ENCODE peak calls at places on chromosomes 11 and 22, in eight cellular contexts. M, Z, P, O, J, K, B and I are unnamed samples.

GRCh38 chr11:132715041-132715440 is 817.3 kb downstream of the OPCML start:
- DNase-seq in M (no peak), Z (no peak), P (no peak), O (no peak), J (no peak), K (no peak), B (no peak), I (no peak)

GRCh38 chr11:35555238-35555887 is 29.9 kb upstream of the PAMR1 start:
- DNase-seq in M (no peak), Z (no peak), P (peak; percentile 73), O (no peak), J (peak; percentile 49), K (no peak), B (no peak), I (no peak)

GRCh38 chr11:12797996-12798395 is 123.8 kb downstream of the TEAD1 start:
- DNase-seq in M (no peak), Z (no peak), P (no peak), O (no peak), J (no peak), K (no peak), B (no peak), I (no peak)

GRCh38 chr11:4464216-4465159 is 15.4 kb downstream of the OR52K2 start:
- DNase-seq in M (peak; percentile 29), Z (no peak), P (peak; percentile 1), O (peak; percentile 70), J (peak; percentile 12), K (no peak), B (no peak), I (no peak)

GRCh38 chr11:60343094-60343704 is 16.1 kb downstream of the MS4A6E start:
- DNase-seq in M (no peak), Z (no peak), P (peak; percentile 2), O (no peak), J (no peak), K (no peak), B (no peak), I (no peak)

GRCh38 chr11:85027346-85027745 is 599.8 kb downstream of the DLG2 start:
- DNase-seq in M (no peak), Z (no peak), P (no peak), O (no peak), J (no peak), K (no peak), B (no peak), I (no peak)

GRCh38 chr11:82794490-82794889 is 60.8 kb upstream of the FAM181B start:
- DNase-seq in M (no peak), Z (no peak), P (peak; percentile 31), O (no peak), J (no peak), K (no peak), B (no peak), I (no peak)

GRCh38 chr11:119126675-119127268 is 5.4 kb downstream of the HINFP start:
- DNase-seq in M (no peak), Z (no peak), P (no peak), O (no peak), J (no peak), K (no peak), B (no peak), I (no peak)

GRCh38 chr11:27672836-27673464 is 27.3 kb downstream of the BDNF start:
- DNase-seq in M (peak; percentile 60), Z (no peak), P (peak; percentile 41), O (no peak), J (no peak), K (no peak), B (no peak), I (no peak)

GRCh38 chr11:99268895-99269294 is 248.1 kb downstream of the CNTN5 start:
- DNase-seq in M (no peak), Z (no peak), P (no peak), O (no peak), J (no peak), K (no peak), B (no peak), I (no peak)

GRCh38 chr22:26985217-26985616 is 327.8 kb downstream of the MIAT start:
- DNase-seq in M (no peak), Z (no peak), P (no peak), O (no peak), J (no peak), K (no peak), B (no peak), I (no peak)

GRCh38 chr11:30197869-30198268 is 32.9 kb upstream of the FSHB start:
- DNase-seq in M (peak; percentile 60), Z (no peak), P (peak; percentile 0), O (no peak), J (no peak), K (no peak), B (no peak), I (no peak)

GRCh38 chr22:29245626-29246385 is 22.0 kb downstream of the RHBDD3 start:
- DNase-seq in M (peak; percentile 42), Z (peak; percentile 52), P (peak; percentile 69), O (no peak), J (peak; percentile 60), K (peak; percentile 29), B (peak; percentile 90), I (peak; percentile 87)

GRCh38 chr11:43734256-43734655 is 53.7 kb downstream of the HSD17B12 start:
- DNase-seq in M (no peak), Z (no peak), P (no peak), O (no peak), J (no peak), K (no peak), B (no peak), I (no peak)

GRCh38 chr22:24951942-24952836 is at the start of gene KIAA1671:
- DNase-seq in M (peak; percentile 88), Z (peak; percentile 86), P (peak; percentile 50), O (no peak), J (peak; percentile 51), K (no peak), B (peak; percentile 93), I (peak; percentile 94)

GRCh38 chr11:35241531-35241930 is 102.6 kb downstream of the CD44 start:
- DNase-seq in M (no peak), Z (no peak), P (no peak), O (no peak), J (no peak), K (no peak), B (no peak), I (no peak)

GRCh38 chr11:110527146-110527545 is 97.4 kb downstream of the FDX1 start:
- DNase-seq in M (no peak), Z (no peak), P (no peak), O (no peak), J (peak; percentile 18), K (no peak), B (no peak), I (no peak)

GRCh38 chr11:117703209-117703608 is 93.8 kb downstream of the DSCAML1 start:
- DNase-seq in M (no peak), Z (no peak), P (no peak), O (no peak), J (no peak), K (no peak), B (no peak), I (no peak)

GRCh38 chr11:88655163-88655562 is 317.6 kb upstream of the CTSC start:
- DNase-seq in M (no peak), Z (no peak), P (no peak), O (no peak), J (no peak), K (no peak), B (no peak), I (no peak)

GRCh38 chr11:1486054-1486825 is at the start of gene MOB2:
- DNase-seq in M (no peak), Z (no peak), P (no peak), O (no peak), J (no peak), K (no peak), B (peak; percentile 79), I (peak; percentile 47)

GRCh38 chr11:119905162-119905561 is 176.2 kb upstream of the NECTIN1 start:
- DNase-seq in M (no peak), Z (no peak), P (no peak), O (no peak), J (no peak), K (no peak), B (peak; percentile 14), I (no peak)

GRCh38 chr11:40514124-40514523 is 945.3 kb downstream of the LRRC4C start:
- DNase-seq in M (peak; percentile 4), Z (no peak), P (no peak), O (no peak), J (no peak), K (no peak), B (no peak), I (no peak)

GRCh38 chr11:128409476-128409875 is 177.9 kb downstream of the ETS1 start:
- DNase-seq in M (peak; percentile 37), Z (no peak), P (peak; percentile 89), O (no peak), J (peak; percentile 66), K (peak; percentile 60), B (no peak), I (no peak)
- TF ChIP-seq CTCF in M (no peak), Z (no peak), P (no peak), O (no peak), J (no peak), K (no peak), B (no peak), I (no peak)

GRCh38 chr11:62680825-62681240 is 2.0 kb upstream of the UBXN1 start:
- DNase-seq in M (peak; percentile 69), Z (peak; percentile 16), P (peak; percentile 91), O (peak; percentile 76), J (peak; percentile 75), K (peak; percentile 72), B (no peak), I (peak; percentile 56)
- TF ChIP-seq CTCF in M (peak; percentile 71), Z (peak; percentile 28), P (peak; percentile 80), O (peak; percentile 62), J (peak; percentile 64), K (peak; percentile 72), B (peak; percentile 50), I (peak; percentile 60)

GRCh38 chr11:95739526-95739925 is 50.1 kb downstream of the FAM76B start:
- DNase-seq in M (no peak), Z (no peak), P (no peak), O (no peak), J (no peak), K (no peak), B (no peak), I (no peak)

GRCh38 chr11:95734009-95734572 is 55.5 kb downstream of the FAM76B start:
- DNase-seq in M (no peak), Z (no peak), P (no peak), O (no peak), J (no peak), K (no peak), B (no peak), I (no peak)

GRCh38 chr11:95736268-95737208 is 53.0 kb downstream of the FAM76B start:
- DNase-seq in M (no peak), Z (no peak), P (peak; percentile 49), O (no peak), J (no peak), K (no peak), B (no peak), I (no peak)

DNA sequence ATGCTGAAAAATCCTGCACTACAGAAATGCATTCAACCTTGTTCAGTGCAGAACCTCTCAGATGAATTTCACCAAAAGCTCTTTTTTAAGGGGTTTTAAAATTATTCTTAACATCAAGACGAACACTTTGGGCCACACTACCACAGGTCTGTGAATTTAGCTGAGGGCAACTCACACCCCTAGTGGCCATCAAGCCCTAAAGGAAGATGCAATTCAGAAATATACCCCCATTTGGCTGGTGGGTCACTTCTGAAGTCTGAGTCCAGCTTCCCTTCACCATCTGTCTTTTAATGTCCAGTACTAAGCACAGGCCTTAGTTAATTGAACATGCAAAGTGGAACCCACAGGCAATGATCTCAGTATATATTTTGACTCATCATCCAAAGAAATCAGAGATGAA is 50.5 kb downstream of the FAM76B start:
- DNase-seq in M (no peak), Z (no peak), P (no peak), O (no peak), J (no peak), K (no peak), B (no peak), I (no peak)
- TF ChIP-seq CTCF in M (no peak), Z (no peak), P (peak; percentile 11), O (peak; percentile 21), J (no peak), K (peak; percentile 11), B (no peak), I (peak; percentile 4)

GRCh38 chr11:44808053-44808753 is 81.4 kb downstream of the TSPAN18 start:
- DNase-seq in M (no peak), Z (no peak), P (no peak), O (no peak), J (no peak), K (no peak), B (peak; percentile 1), I (no peak)
- TF ChIP-seq CTCF in M (no peak), Z (no peak), P (no peak), O (no peak), J (no peak), K (no peak), B (no peak), I (no peak)